ENCODE peak calls at places on chromosomes 2 and 18, in seven cellular contexts. K is heart right ventricle, V is A549, X is type B pancreatic cell, W is pancreas, D is Calu3, P is fibroblast of pulmonary artery. G is an unnamed sample.

GRCh38 chr2:28297531-28297930 is 95.1 kb upstream of the FOSL2 start:
- DNase-seq in K (no peak), V (no peak), X (no peak), W (no peak), D (no peak), P (no peak), G (no peak)

GRCh38 chr2:182066439-182067061 is 80.9 kb downstream of the PPP1R1C start:
- DNase-seq in K (no peak), V (no peak), X (no peak), W (no peak), D (no peak), P (peak), G (no peak)

GRCh38 chr18:25180974-25181373 is 171.0 kb downstream of the ZNF521 start:
- DNase-seq in K (no peak), V (no peak), X (no peak), W (no peak), D (no peak), P (peak), G (no peak)

GRCh38 chr2:64354857-64355680 is 98.9 kb upstream of the LGALSL start:
- DNase-seq in K (no peak), V (peak), X (no peak), W (no peak), D (no peak), P (peak), G (no peak)

GRCh38 chr2:187312734-187313282 is 135.2 kb downstream of the CALCRL start:
- DNase-seq in K (no peak), V (no peak), X (no peak), W (no peak), D (no peak), P (no peak), G (no peak)

GRCh38 chr18:54254265-54254758 is 15.0 kb upstream of the POLI start:
- DNase-seq in K (no peak), V (no peak), X (no peak), W (peak), D (no peak), P (peak), G (no peak)

GRCh38 chr2:64133828-64134227 is 10.4 kb downstream of the PELI1 start:
- DNase-seq in K (no peak), V (no peak), X (no peak), W (no peak), D (no peak), P (peak), G (no peak)

GRCh38 chr2:20361903-20362302 is 11.3 kb upstream of the PUM2 start:
- DNase-seq in K (no peak), V (no peak), X (no peak), W (no peak), D (no peak), P (no peak), G (no peak)

GRCh38 chr2:108630567-108631405 is 88.5 kb upstream of the RANBP2 start:
- DNase-seq in K (no peak), V (no peak), X (no peak), W (no peak), D (no peak), P (no peak), G (no peak)

GRCh38 chr2:23757686-23758433 is 169.1 kb downstream of the ATAD2B start:
- DNase-seq in K (no peak), V (peak), X (no peak), W (no peak), D (peak), P (peak), G (no peak)

GRCh38 chr2:152432206-152432653 is 97.3 kb downstream of the FMNL2 start:
- DNase-seq in K (peak), V (peak), X (no peak), W (no peak), D (no peak), P (peak), G (no peak)

GRCh38 chr2:174227748-174228147 is 20.6 kb downstream of the OLA1 start:
- DNase-seq in K (no peak), V (no peak), X (no peak), W (no peak), D (no peak), P (no peak), G (no peak)

GRCh38 chr2:222693837-222694236 is 22.4 kb downstream of the MOGAT1 start:
- DNase-seq in K (no peak), V (peak), X (no peak), W (no peak), D (no peak), P (peak), G (no peak)

GRCh38 chr2:84732897-84733778 is 147.7 kb downstream of the TRABD2A start:
- DNase-seq in K (no peak), V (no peak), X (no peak), W (no peak), D (no peak), P (no peak), G (no peak)

GRCh38 chr2:76281176-76281841 is 570.6 kb upstream of the GCFC2 start:
- DNase-seq in K (no peak), V (no peak), X (no peak), W (no peak), D (no peak), P (no peak), G (no peak)

GRCh38 chr2:29834036-29834540 is 87.3 kb downstream of the ALK start:
- DNase-seq in K (no peak), V (no peak), X (no peak), W (no peak), D (no peak), P (no peak), G (no peak)

GRCh38 chr2:157046396-157046795 is 211.1 kb upstream of the GALNT5 start:
- DNase-seq in K (no peak), V (no peak), X (no peak), W (no peak), D (no peak), P (no peak), G (no peak)

GRCh38 chr2:120445431-120446143 is 99.7 kb downstream of the INHBB start:
- DNase-seq in K (no peak), V (no peak), X (no peak), W (peak), D (no peak), P (peak), G (no peak)

GRCh38 chr2:222399038-222399783 is 25.1 kb upstream of the SGPP2 start:
- DNase-seq in K (peak), V (no peak), X (no peak), W (no peak), D (no peak), P (no peak), G (no peak)

GRCh38 chr2:71991397-71991796 is 156.3 kb downstream of the CYP26B1 start:
- DNase-seq in K (no peak), V (no peak), X (no peak), W (no peak), D (no peak), P (no peak), G (no peak)

GRCh38 chr18:79863946-79864725 is 66.4 kb downstream of the KCNG2 start:
- DNase-seq in K (no peak), V (no peak), X (peak), W (no peak), D (no peak), P (no peak), G (no peak)

GRCh38 chr2:109269956-109270757 is 141.2 kb downstream of the SH3RF3 start:
- DNase-seq in K (no peak), V (no peak), X (no peak), W (no peak), D (no peak), P (no peak), G (no peak)

GRCh38 chr2:214103199-214104001 is 307.5 kb upstream of the VWC2L start:
- DNase-seq in K (no peak), V (no peak), X (no peak), W (peak), D (peak), P (no peak), G (no peak)

GRCh38 chr2:85537600-85538506 is 1.1 kb upstream of the MAT2A start:
- DNase-seq in K (peak), V (peak), X (no peak), W (peak), D (peak), P (peak), G (peak)

GRCh38 chr2:147873859-147874483 is 29.1 kb downstream of the ACVR2A start:
- DNase-seq in K (no peak), V (no peak), X (no peak), W (no peak), D (no peak), P (peak), G (no peak)

GRCh38 chr2:177710003-177710411 is 317.4 kb downstream of the AGPS start:
- DNase-seq in K (no peak), V (no peak), X (no peak), W (no peak), D (no peak), P (no peak), G (no peak)

GRCh38 chr2:208318127-208318526 is 52.1 kb downstream of the PIKFYVE start:
- DNase-seq in K (no peak), V (no peak), X (no peak), W (no peak), D (no peak), P (no peak), G (no peak)

GRCh38 chr2:208311321-208311720 is 45.3 kb downstream of the PIKFYVE start:
- DNase-seq in K (no peak), V (no peak), X (no peak), W (no peak), D (no peak), P (no peak), G (no peak)

GRCh38 chr2:208311954-208312353 is 45.9 kb downstream of the PIKFYVE start:
- DNase-seq in K (no peak), V (no peak), X (no peak), W (no peak), D (no peak), P (peak), G (no peak)

GRCh38 chr2:208319403-208319802 is 53.3 kb downstream of the PIKFYVE start:
- DNase-seq in K (no peak), V (no peak), X (no peak), W (no peak), D (no peak), P (peak), G (no peak)

DNA sequence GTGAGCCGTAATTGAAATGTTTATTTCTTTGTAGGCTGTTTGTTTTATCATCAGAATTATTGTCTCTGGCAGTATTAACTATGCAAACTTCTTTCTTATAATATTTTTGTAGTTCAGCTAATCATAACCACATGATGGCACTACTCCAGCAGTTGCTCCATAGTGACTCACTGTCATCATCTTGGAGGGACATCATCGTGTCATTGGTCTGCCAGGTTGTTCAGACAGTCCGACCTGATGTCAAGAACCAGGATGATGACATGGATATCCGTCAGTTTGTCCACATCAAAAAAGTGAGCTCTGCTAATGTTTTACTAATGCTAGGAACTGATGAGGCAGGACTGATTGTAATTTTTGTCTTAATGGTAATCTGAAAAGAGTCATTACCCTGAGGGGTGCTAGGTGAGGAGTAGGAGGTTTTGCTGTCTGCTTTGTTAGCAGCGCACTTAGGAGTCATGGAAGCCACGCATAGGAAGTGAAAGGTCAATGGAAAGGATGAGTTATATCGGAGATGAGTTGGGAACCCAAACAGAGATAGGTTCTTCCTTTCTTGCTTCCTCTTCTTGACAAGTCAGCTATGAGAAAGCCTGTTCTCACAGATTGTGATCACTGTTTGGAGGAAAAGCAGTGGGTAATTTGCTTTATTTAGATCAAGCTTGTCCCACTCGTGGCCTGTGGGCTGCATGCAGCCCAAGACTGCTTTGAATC is 49.2 kb downstream of the PIKFYVE start:
- DNase-seq in K (no peak), V (no peak), X (no peak), W (no peak), D (no peak), P (peak), G (no peak)
- TF ChIP-seq CTCF in K (no peak), V (no peak), X (no peak), W (no peak), D (no peak), P (no peak), G (no peak)

GRCh38 chr2:88214631-88215030 is 44.5 kb downstream of the THNSL2 start:
- DNase-seq in K (no peak), V (no peak), X (no peak), W (no peak), D (no peak), P (no peak), G (no peak)
- TF ChIP-seq CTCF in K (no peak), V (no peak), X (no peak), W (no peak), D (no peak), P (no peak), G (no peak)

DNA sequence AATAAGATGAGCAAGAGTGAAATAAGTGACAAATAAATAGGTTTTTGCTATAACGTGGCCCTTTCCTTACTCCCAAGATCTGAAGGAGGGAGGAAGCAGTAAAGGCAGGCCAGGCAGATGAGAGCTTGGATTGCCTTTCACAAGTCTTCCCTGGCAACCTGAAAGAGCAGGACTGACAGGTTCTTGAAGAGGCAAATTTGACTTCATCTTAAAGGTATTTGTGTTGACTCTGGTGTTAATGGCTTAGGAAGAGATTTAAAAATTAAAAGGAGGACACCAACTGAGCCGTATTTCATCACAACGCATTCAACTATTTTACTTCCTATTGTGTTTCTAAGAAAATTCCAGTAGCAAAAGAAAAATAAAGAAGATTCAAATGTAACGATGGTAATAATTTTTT is 3.2 kb downstream of the STRN start:
- DNase-seq in K (no peak), V (no peak), X (no peak), W (no peak), D (peak), P (no peak), G (no peak)
- TF ChIP-seq CTCF in K (no peak), V (no peak), X (no peak), W (no peak), D (no peak), P (no peak), G (no peak)

GRCh38 chr2:69768789-69769188 is 26.9 kb downstream of the ANXA4 start:
- DNase-seq in K (no peak), V (no peak), X (no peak), W (no peak), D (no peak), P (no peak), G (no peak)

GRCh38 chr2:69766014-69766413 is 24.1 kb downstream of the ANXA4 start:
- DNase-seq in K (no peak), V (no peak), X (no peak), W (no peak), D (no peak), P (no peak), G (no peak)

GRCh38 chr2:69764286-69765058 is 22.5 kb downstream of the ANXA4 start:
- DNase-seq in K (no peak), V (no peak), X (no peak), W (no peak), D (no peak), P (no peak), G (no peak)

GRCh38 chr2:69768217-69768616 is 26.3 kb downstream of the ANXA4 start:
- DNase-seq in K (no peak), V (no peak), X (no peak), W (no peak), D (no peak), P (no peak), G (no peak)

GRCh38 chr2:69767034-69767433 is 25.1 kb downstream of the ANXA4 start:
- DNase-seq in K (no peak), V (no peak), X (no peak), W (no peak), D (no peak), P (peak), G (no peak)
- TF ChIP-seq CTCF in K (no peak), V (no peak), X (no peak), W (no peak), D (no peak), P (no peak), G (no peak)

DNA sequence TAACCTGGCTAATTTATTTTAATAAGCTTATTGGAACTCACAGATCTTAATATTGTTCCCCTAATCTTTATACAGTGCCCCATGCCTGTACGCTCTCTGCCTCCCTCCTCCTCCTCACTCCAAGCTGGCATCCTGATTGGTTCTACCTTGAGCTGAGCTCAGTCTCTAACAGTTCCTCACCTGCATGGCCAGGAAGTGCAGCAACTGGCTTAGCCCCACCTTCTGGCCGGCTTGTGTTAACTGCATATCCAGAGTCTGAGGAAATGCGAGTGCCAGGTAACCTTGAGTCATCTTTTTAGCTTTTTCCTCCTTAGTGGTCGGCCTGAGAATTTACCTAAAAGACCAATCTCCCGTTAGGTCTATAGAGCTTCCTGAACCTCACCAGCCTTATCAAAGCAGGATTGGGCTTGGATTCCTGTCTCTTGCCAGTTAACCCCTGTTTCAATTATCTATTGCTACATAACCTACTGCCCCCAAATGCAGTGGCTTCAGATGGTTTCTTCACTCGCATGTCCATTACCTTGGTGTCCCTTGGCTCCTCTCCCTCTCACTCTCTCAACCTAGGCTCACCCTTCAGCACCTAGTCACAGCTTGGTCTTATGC is 89.5 kb upstream of the STK39 start:
- DNase-seq in K (no peak), V (no peak), X (no peak), W (peak), D (peak), P (no peak), G (no peak)
- TF ChIP-seq CTCF in K (peak), V (peak), X (peak), W (peak), D (peak), P (peak), G (no peak)

GRCh38 chr2:237132799-237133198 is 47.1 kb downstream of the COPS8 start:
- DNase-seq in K (no peak), V (peak), X (no peak), W (no peak), D (no peak), P (no peak), G (no peak)
- TF ChIP-seq CTCF in K (peak), V (peak), X (peak), W (no peak), D (peak), P (peak), G (no peak)

GRCh38 chr2:73033766-73034381 is 37.6 kb downstream of the SFXN5 start:
- DNase-seq in K (no peak), V (no peak), X (no peak), W (no peak), D (no peak), P (no peak), G (no peak)

GRCh38 chr2:73034661-73035374 is 36.7 kb downstream of the SFXN5 start:
- DNase-seq in K (no peak), V (no peak), X (no peak), W (no peak), D (no peak), P (peak), G (no peak)

GRCh38 chr2:73036779-73037165 is 34.7 kb downstream of the SFXN5 start:
- DNase-seq in K (no peak), V (no peak), X (no peak), W (no peak), D (no peak), P (no peak), G (no peak)

GRCh38 chr2:73037947-73038585 is 33.4 kb downstream of the SFXN5 start:
- DNase-seq in K (no peak), V (no peak), X (no peak), W (no peak), D (no peak), P (no peak), G (no peak)

DNA sequence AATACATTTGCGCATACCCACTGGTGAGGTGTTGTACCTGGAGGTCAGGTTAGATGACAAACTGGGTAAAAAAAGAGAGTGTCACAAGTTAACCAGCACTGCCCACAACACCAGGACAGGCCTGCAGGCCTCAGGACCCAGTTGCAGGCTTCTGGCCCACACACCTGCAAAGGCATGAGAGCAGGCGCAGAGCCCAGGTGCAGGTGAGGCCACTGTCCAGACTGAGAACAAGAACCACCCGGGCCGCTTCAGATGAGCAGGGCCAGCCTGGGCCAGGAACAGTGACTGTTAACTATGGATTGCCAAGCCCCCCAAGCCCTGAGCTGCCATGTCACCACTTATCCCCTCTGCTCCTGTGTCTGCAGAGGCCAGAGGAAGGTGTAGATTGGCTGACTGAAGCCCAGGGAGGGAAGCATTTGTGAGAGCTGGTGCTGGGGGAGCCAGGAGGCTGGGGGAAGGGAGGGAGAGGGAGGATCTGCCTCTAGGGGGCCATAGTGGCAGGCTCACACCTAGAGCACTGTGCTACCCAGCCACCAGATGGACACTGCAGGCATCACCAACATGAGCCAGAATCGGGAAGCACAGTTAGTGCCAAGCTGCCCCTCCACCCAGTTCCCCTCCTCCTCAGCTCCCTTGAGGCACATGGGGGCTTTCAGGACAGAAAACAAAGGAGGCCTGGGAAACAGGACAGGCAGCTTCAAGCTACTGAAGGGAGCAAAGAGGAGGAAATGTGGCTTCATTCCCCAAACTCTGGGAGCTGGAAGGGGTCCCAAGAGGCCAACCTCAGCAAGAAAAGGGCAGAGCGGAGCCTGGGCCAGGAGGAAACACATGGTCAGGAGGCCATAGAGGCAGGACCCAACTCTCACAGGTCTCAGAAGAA is 35.4 kb downstream of the SFXN5 start:
- DNase-seq in K (no peak), V (no peak), X (no peak), W (no peak), D (no peak), P (no peak), G (no peak)
- TF ChIP-seq CTCF in K (no peak), V (no peak), X (peak), W (no peak), D (no peak), P (no peak), G (no peak)